ENCODE peak calls at places on chromosomes 6 and 20, in ten cellular contexts. A is dorsolateral prefrontal cortex; U is lower lobe of right lung; E is CD8-positive, alpha-beta T cell; N is lung; S is hepatocyte; Q is astrocyte of the spinal cord; C is adrenal gland; L is BJ; W is sigmoid colon. F is an unnamed sample.

GRCh38 chr20:38962898-38963484 is 847 bp downstream of the DHX35 start:
- DNase-seq in N (no peak), E (no peak), A (no peak), C (no peak), U (no peak), L (no peak), Q (no peak), S (no peak), W (no peak), F (no peak)

GRCh38 chr20:63230800-63231268 is 4.9 kb upstream of the BIRC7 start:
- DNase-seq in N (no peak), S (peak), E (no peak), A (peak), Q (peak), U (no peak), C (peak), W (peak), L (no peak), F (no peak)

GRCh38 chr6:42046491-42047219 is 3.7 kb upstream of the TAF8 start:
- DNase-seq in L (no peak), U (no peak), C (no peak), Q (peak), E (no peak), W (peak), S (peak), A (no peak), N (no peak), F (no peak)

GRCh38 chr6:76843376-76843775 is 619.9 kb downstream of the HTR1B start:
- DNase-seq in E (no peak), W (no peak), A (no peak), C (no peak), S (no peak), Q (no peak), L (no peak), N (no peak), U (no peak), F (no peak)

GRCh38 chr6:141472123-141472522 is 660.6 kb upstream of the GJE1 start:
- DNase-seq in U (no peak), L (no peak), C (no peak), N (no peak), E (no peak), Q (no peak), W (no peak), S (no peak), A (no peak), F (no peak)

GRCh38 chr20:54431545-54431944 is 43.8 kb upstream of the DOK5 start:
- DNase-seq in Q (peak), E (no peak), A (no peak), S (no peak), C (no peak), N (no peak), L (no peak), U (no peak), W (no peak), F (no peak)

GRCh38 chr20:1205802-1206201 is 2.5 kb downstream of the C20orf202 start:
- DNase-seq in E (no peak), C (no peak), S (no peak), U (no peak), N (no peak), L (no peak), W (no peak), A (no peak), Q (no peak), F (no peak)

GRCh38 chr20:21901470-21902275 is 196.2 kb downstream of the PAX1 start:
- DNase-seq in L (no peak), U (no peak), C (peak), Q (no peak), N (no peak), W (peak), A (peak), S (peak), E (no peak), F (no peak)

GRCh38 chr6:145206247-145206907 is 528.9 kb downstream of the EPM2A start:
- DNase-seq in W (no peak), S (peak), A (no peak), L (peak), N (no peak), Q (peak), E (no peak), C (peak), U (no peak), F (no peak)

GRCh38 chr6:52645976-52646375 is 24.9 kb upstream of the TMEM14A start:
- DNase-seq in S (no peak), L (no peak), C (no peak), A (no peak), W (no peak), U (no peak), N (no peak), Q (no peak), E (no peak), F (no peak)

GRCh38 chr6:149862901-149863595 is 1.1 kb downstream of the LRP11 start:
- DNase-seq in A (peak), N (peak), E (peak), C (peak), S (peak), Q (peak), U (peak), W (peak), L (no peak), F (no peak)

GRCh38 chr6:56040875-56041274 is 165.5 kb upstream of the BMP5 start:
- DNase-seq in A (no peak), L (no peak), C (no peak), Q (peak), W (no peak), S (no peak), N (no peak), U (no peak), E (no peak), F (no peak)

GRCh38 chr6:83867527-83868161 is 8.2 kb downstream of the CYB5R4 start:
- DNase-seq in N (peak), U (peak), Q (peak), E (no peak), L (peak), W (no peak), C (peak), S (peak), A (no peak), F (no peak)

GRCh38 chr20:60512436-60512835 is 554.2 kb downstream of the CDH26 start:
- DNase-seq in W (no peak), C (no peak), E (no peak), S (no peak), U (no peak), Q (peak), L (peak), A (peak), N (no peak), F (no peak)

GRCh38 chr20:14979472-14979986 is 642.1 kb upstream of the FLRT3 start:
- DNase-seq in W (no peak), S (peak), U (no peak), N (no peak), C (no peak), L (no peak), Q (no peak), A (no peak), E (no peak), F (peak)

GRCh38 chr6:53982361-53983050 is 128.7 kb upstream of the MLIP start:
- DNase-seq in N (no peak), S (no peak), Q (peak), W (no peak), C (no peak), A (no peak), U (no peak), L (no peak), E (no peak), F (no peak)

GRCh38 chr6:36938536-36938935 is 16.0 kb upstream of the PI16 start:
- DNase-seq in E (no peak), S (no peak), A (no peak), Q (peak), W (no peak), L (no peak), U (no peak), N (no peak), C (no peak), F (no peak)

GRCh38 chr20:63695419-63696310 is 787 bp upstream of the TNFRSF6B start:
- DNase-seq in C (no peak), U (no peak), S (no peak), N (no peak), W (peak), A (no peak), E (no peak), L (no peak), Q (no peak), F (no peak)

GRCh38 chr6:39964094-39964493 is 29.8 kb upstream of the MOCS1 start:
- DNase-seq in C (no peak), W (no peak), A (no peak), U (no peak), S (no peak), L (no peak), N (no peak), Q (no peak), E (no peak), F (no peak)

GRCh38 chr6:53630533-53631269 is 34.9 kb downstream of the KLHL31 start:
- DNase-seq in C (peak), A (no peak), L (no peak), E (no peak), S (no peak), Q (no peak), W (no peak), U (no peak), N (no peak), F (no peak)

GRCh38 chr6:10968776-10969175 is 75.3 kb downstream of the ELOVL2 start:
- DNase-seq in S (no peak), L (peak), W (no peak), Q (peak), A (no peak), E (no peak), C (no peak), U (no peak), N (no peak), F (no peak)

GRCh38 chr6:169211881-169212280 is 41.8 kb downstream of the THBS2 start:
- DNase-seq in E (no peak), A (no peak), U (no peak), S (no peak), N (no peak), W (no peak), Q (no peak), L (no peak), C (no peak), F (no peak)

GRCh38 chr20:16415079-16415478 is 158.2 kb downstream of the KIF16B start:
- DNase-seq in U (no peak), S (no peak), W (no peak), C (no peak), L (no peak), Q (no peak), N (no peak), A (no peak), E (no peak), F (no peak)

GRCh38 chr6:21137708-21138358 is 455.7 kb upstream of the SOX4 start:
- DNase-seq in A (no peak), W (no peak), U (no peak), E (no peak), S (no peak), L (peak), Q (peak), C (no peak), N (no peak), F (no peak)

GRCh38 chr6:149749594-149750135 is at the start of gene PCMT1:
- DNase-seq in N (peak), W (peak), Q (peak), C (peak), S (peak), A (peak), E (peak), U (peak), L (peak), F (peak)

GRCh38 chr6:149895702-149896310 is 2.1 kb downstream of the RAET1E start:
- DNase-seq in S (no peak), Q (peak), L (no peak), W (no peak), N (peak), U (no peak), E (peak), A (no peak), C (peak), F (no peak)

GRCh38 chr6:31834367-31834703 is 6.8 kb downstream of the HSPA1B start:
- DNase-seq in S (peak), Q (no peak), C (peak), L (no peak), E (peak), N (peak), W (peak), A (peak), U (peak), F (no peak)

GRCh38 chr20:22333885-22334545 is 250.4 kb downstream of the FOXA2 start:
- DNase-seq in C (peak), E (peak), S (peak), L (no peak), Q (peak), A (peak), N (peak), U (peak), W (no peak), F (peak)

GRCh38 chr6:112010328-112010727 is 43.6 kb upstream of the CCN6 start:
- DNase-seq in Q (no peak), A (no peak), E (no peak), L (no peak), S (no peak), N (no peak), W (no peak), C (no peak), U (no peak), F (no peak)

GRCh38 chr6:34082816-34083215 is 63.1 kb downstream of the GRM4 start:
- DNase-seq in C (no peak), E (no peak), W (no peak), S (no peak), N (no peak), Q (no peak), U (no peak), L (no peak), A (no peak), F (no peak)

GRCh38 chr6:28239636-28240035 is 12.4 kb downstream of the ZKSCAN4 start:
- DNase-seq in S (no peak), L (no peak), Q (no peak), C (no peak), E (no peak), A (no peak), W (no peak), N (no peak), U (no peak), F (no peak)

GRCh38 chr20:53142225-53142624 is 170.1 kb downstream of the TSHZ2 start:
- DNase-seq in S (no peak), W (no peak), U (no peak), L (no peak), E (no peak), A (no peak), Q (no peak), C (no peak), N (no peak), F (no peak)

GRCh38 chr20:17542993-17543412 is 11.8 kb upstream of the BFSP1 start:
- DNase-seq in A (no peak), Q (peak), E (no peak), S (no peak), L (peak), C (no peak), W (no peak), N (no peak), U (no peak), F (no peak)

GRCh38 chr6:156848123-156848522 is 70.9 kb downstream of the ARID1B start:
- DNase-seq in E (no peak), W (no peak), C (no peak), Q (peak), U (no peak), N (no peak), A (no peak), L (no peak), S (no peak), F (no peak)

GRCh38 chr6:43420012-43420411 is 7.3 kb upstream of the ABCC10 start:
- DNase-seq in L (no peak), N (no peak), U (no peak), E (no peak), Q (no peak), W (no peak), A (no peak), C (no peak), S (no peak), F (no peak)

GRCh38 chr6:4781967-4782537 is 5.8 kb downstream of the CDYL start:
- DNase-seq in C (no peak), U (no peak), N (no peak), E (no peak), L (no peak), Q (no peak), S (no peak), A (no peak), W (no peak), F (no peak)

GRCh38 chr6:52352239-52353008 is 9.5 kb upstream of the PAQR8 start:
- DNase-seq in E (no peak), S (peak), C (peak), U (peak), Q (peak), W (no peak), A (no peak), L (peak), N (peak), F (peak)

GRCh38 chr6:148598690-148599089 is 148.1 kb upstream of the UST start:
- DNase-seq in C (no peak), Q (no peak), W (no peak), N (no peak), S (no peak), U (no peak), E (no peak), L (no peak), A (no peak), F (no peak)

GRCh38 chr6:158849899-158850806 is 31.0 kb upstream of the EZR start:
- DNase-seq in A (no peak), W (no peak), Q (peak), S (peak), U (no peak), E (peak), N (peak), C (no peak), L (peak), F (peak)

GRCh38 chr6:31888281-31889258 is 8.9 kb downstream of the EHMT2 start:
- DNase-seq in L (no peak), W (no peak), U (no peak), Q (no peak), C (no peak), E (peak), N (no peak), A (no peak), S (peak), F (no peak)

DNA sequence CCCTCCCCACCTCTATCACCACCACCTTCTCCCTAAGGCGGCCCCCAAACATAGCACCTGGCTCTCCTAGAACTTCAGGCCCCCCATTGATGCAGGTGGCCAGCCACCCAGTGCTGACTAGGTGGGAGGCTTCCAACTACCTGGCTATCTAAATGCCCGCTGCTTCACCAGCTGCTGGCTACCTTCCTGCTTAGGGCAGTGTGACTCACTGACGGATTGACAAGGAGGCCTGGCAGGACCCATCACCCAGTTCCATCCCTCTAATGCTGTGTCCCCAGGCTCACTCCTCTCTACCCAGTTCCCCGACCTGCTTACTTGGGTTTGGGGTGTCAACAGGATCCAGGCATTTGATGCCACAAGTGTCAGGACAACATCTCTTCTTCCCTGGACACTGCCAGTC is 1.1 kb downstream of the SLPI start:
- DNase-seq in E (no peak), C (no peak), S (no peak), L (no peak), Q (no peak), N (no peak), W (no peak), U (no peak), A (no peak), F (no peak)
- H3K4me3 ChIP-seq in E (no peak), C (no peak), S (no peak), L (no peak), Q (no peak), N (peak), W (no peak), U (peak), A (no peak), F (no peak)

DNA sequence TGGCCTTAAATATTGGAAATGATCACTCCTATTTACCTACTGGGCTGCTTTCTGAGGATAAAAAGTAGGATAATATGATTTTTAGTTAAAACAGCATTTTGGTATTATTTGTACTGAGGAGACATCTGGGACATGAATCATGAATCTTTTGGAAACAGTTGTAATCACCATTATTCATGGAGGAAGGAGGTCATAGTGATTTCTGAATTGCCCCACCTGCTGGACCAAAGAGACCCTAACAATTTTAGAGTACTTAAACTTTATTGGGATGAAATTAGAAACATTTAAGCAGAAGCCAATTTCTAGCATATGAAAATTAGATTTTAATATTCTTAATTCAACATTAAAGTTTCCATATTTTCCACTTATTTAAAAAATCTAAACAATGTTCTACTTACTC is 108.4 kb upstream of the SIM1 start:
- DNase-seq in Q (peak), E (no peak), L (no peak), N (no peak), U (no peak), W (no peak), A (no peak), C (no peak), S (no peak), F (no peak)
- TF ChIP-seq CTCF in Q (peak), E (no peak), L (peak), N (no peak), U (no peak), W (no peak), A (no peak), C (no peak), S (peak), F (peak)

DNA sequence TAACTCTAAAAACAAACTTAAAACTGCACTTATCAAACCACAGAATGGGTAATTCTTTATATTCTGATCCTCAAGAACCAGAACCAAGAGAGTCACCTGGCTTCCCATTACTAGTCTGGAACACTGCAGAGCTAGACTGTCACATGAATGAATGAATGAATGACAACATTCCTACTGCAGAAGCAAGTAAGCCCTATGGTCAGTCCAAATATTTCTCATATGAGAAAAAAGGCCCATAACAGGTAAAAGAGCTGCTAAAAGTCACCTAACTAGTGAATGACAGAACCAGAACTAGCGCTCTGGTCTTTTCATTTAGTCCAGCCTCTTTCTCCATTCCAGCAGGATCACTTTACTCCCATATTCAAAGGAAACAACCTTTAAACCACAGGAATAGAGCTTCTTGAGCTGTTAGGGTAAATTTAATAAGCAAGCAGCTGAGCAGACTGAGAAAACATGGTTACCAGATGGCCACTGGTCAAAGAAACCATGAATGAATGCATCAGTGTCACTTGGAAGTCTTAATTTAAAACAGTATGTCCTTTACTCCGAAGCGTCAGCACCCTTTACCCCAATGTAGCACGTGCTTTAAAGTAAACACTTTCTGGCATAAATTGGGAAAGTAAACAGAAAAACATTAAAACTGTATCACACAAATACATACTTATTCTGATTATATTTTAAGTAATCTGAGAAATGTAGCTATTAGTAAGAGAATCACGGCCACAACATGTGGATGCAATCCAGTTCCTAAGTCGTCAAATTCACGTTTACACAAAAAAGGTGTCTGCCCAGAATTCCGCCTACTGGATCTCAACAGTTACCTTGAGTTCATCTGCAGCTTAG is 1.4 kb downstream of the PREP start:
- DNase-seq in L (no peak), A (no peak), E (no peak), U (no peak), S (no peak), C (no peak), N (no peak), Q (peak), W (no peak), F (no peak)
- H3K4me3 ChIP-seq in L (peak), A (peak), E (peak), U (peak), S (peak), C (no peak), N (peak), Q (peak), W (peak), F (peak)

GRCh38 chr20:35432430-35432735 is 5.6 kb downstream of the GDF5 start:
- DNase-seq in A (no peak), C (no peak), S (no peak), Q (no peak), E (no peak), L (no peak), W (no peak), N (no peak), U (no peak), F (no peak)
- TF ChIP-seq CTCF in A (no peak), C (no peak), S (no peak), Q (no peak), E (no peak), L (no peak), W (no peak), N (no peak), U (no peak), F (no peak)

GRCh38 chr6:90284236-90284744 is 12.4 kb downstream of the BACH2 start:
- DNase-seq in L (peak), A (no peak), E (no peak), C (peak), S (peak), U (no peak), Q (peak), W (no peak), N (no peak), F (peak)
- H3K4me3 ChIP-seq in L (no peak), A (peak), E (peak), C (no peak), S (no peak), U (peak), Q (peak), W (no peak), N (no peak), F (no peak)

F was measured in kidney epithelial cell.